ENCODE peak calls at places on chromosomes 2 and 18, in five cellular contexts. X is GM12864, R is lung, K is psoas muscle, S is kidney epithelial cell. O is an unnamed sample.

GRCh38 chr2:62570861-62571698 is 65.1 kb upstream of the TMEM17 start:
- DNase-seq in X (no peak), R (no peak), K (no peak), S (no peak), O (no peak)

GRCh38 chr2:149004836-149005235 is 33.7 kb upstream of the LYPD6B start:
- DNase-seq in X (no peak), R (no peak), K (no peak), S (peak), O (no peak)

GRCh38 chr2:83006991-83007390 is 1452.1 kb downstream of the SUCLG1 start:
- DNase-seq in X (no peak), R (no peak), K (no peak), S (no peak), O (no peak)

GRCh38 chr2:47039913-47040562 is 115.1 kb downstream of the STPG4 start:
- DNase-seq in X (no peak), R (no peak), K (no peak), S (no peak), O (no peak)

GRCh38 chr18:63207825-63208224 is 111.7 kb downstream of the BCL2 start:
- DNase-seq in X (no peak), R (no peak), K (no peak), S (no peak), O (no peak)

GRCh38 chr2:32697156-32697555 is 69.3 kb downstream of the TTC27 start:
- DNase-seq in X (no peak), R (no peak), K (no peak), S (no peak), O (no peak)

GRCh38 chr2:85729825-85730510 is 23.8 kb upstream of the ATOH8 start:
- DNase-seq in X (no peak), R (no peak), K (peak), S (no peak), O (no peak)

GRCh38 chr2:233674995-233675394 is 3.3 kb downstream of the UGT1A9 start:
- DNase-seq in X (no peak), R (no peak), K (no peak), S (no peak), O (no peak)

GRCh38 chr2:10164611-10165010 is 42.1 kb downstream of the RRM2 start:
- DNase-seq in X (no peak), R (no peak), K (no peak), S (no peak), O (no peak)

GRCh38 chr18:22465859-22466602 is 48.3 kb upstream of the CTAGE1 start:
- DNase-seq in X (no peak), R (peak), K (no peak), S (peak), O (peak)

GRCh38 chr2:162677476-162677875 is 161.1 kb downstream of the KCNH7 start:
- DNase-seq in X (no peak), R (no peak), K (no peak), S (no peak), O (peak)

GRCh38 chr18:25675123-25675850 is 323.3 kb upstream of the ZNF521 start:
- DNase-seq in X (no peak), R (no peak), K (no peak), S (no peak), O (no peak)

GRCh38 chr2:121791801-121792221 is 36.4 kb downstream of the TSN start:
- DNase-seq in X (no peak), R (no peak), K (no peak), S (no peak), O (no peak)

GRCh38 chr18:42330296-42330695 is 375.3 kb downstream of the PIK3C3 start:
- DNase-seq in X (no peak), R (no peak), K (no peak), S (no peak), O (no peak)

GRCh38 chr2:233990261-233990798 is 60.2 kb upstream of the SPP2 start:
- DNase-seq in X (no peak), R (no peak), K (no peak), S (no peak), O (no peak)

GRCh38 chr2:138752231-138752956 is 27.8 kb downstream of the NXPH2 start:
- DNase-seq in X (no peak), R (no peak), K (no peak), S (no peak), O (no peak)

GRCh38 chr2:234970467-234970866 is 18.6 kb downstream of the SH3BP4 start:
- DNase-seq in X (no peak), R (no peak), K (no peak), S (no peak), O (peak)

GRCh38 chr2:154013514-154013913 is 141.8 kb downstream of the GALNT13 start:
- DNase-seq in X (no peak), R (no peak), K (no peak), S (no peak), O (no peak)

GRCh38 chr2:120545521-120546076 is 190.1 kb upstream of the GLI2 start:
- DNase-seq in X (no peak), R (no peak), K (no peak), S (no peak), O (no peak)

GRCh38 chr2:70124983-70125480 is 37.8 kb downstream of the PCBP1 start:
- DNase-seq in X (no peak), R (peak), K (peak), S (no peak), O (no peak)

GRCh38 chr18:7221424-7222155 is 9.3 kb upstream of the LRRC30 start:
- DNase-seq in X (peak), R (peak), K (peak), S (peak), O (peak)

GRCh38 chr18:52310651-52311050 is 29.3 kb upstream of the DCC start:
- DNase-seq in X (no peak), R (no peak), K (no peak), S (no peak), O (no peak)

GRCh38 chr2:101311390-101312019 is 3.0 kb upstream of the RNF149 start:
- DNase-seq in X (no peak), R (no peak), K (no peak), S (no peak), O (no peak)

GRCh38 chr18:46310675-46311345 is 206.6 kb downstream of the HAUS1 start:
- DNase-seq in X (no peak), R (no peak), K (no peak), S (no peak), O (no peak)

GRCh38 chr2:1854747-1855146 is 110.4 kb upstream of the PXDN start:
- DNase-seq in X (no peak), R (no peak), K (no peak), S (no peak), O (no peak)

GRCh38 chr2:69253033-69253535 is 133.9 kb downstream of the GFPT1 start:
- DNase-seq in X (no peak), R (no peak), K (no peak), S (no peak), O (peak)

GRCh38 chr2:136136921-136137320 is 19.0 kb upstream of the CXCR4 start:
- DNase-seq in X (no peak), R (no peak), K (no peak), S (no peak), O (no peak)

GRCh38 chr2:46171441-46171953 is 125.7 kb upstream of the EPAS1 start:
- DNase-seq in X (no peak), R (no peak), K (no peak), S (no peak), O (no peak)

GRCh38 chr2:212733273-212733672 is 194.7 kb upstream of the ERBB4 start:
- DNase-seq in X (no peak), R (no peak), K (no peak), S (no peak), O (no peak)

GRCh38 chr2:171244970-171245782 is 84.5 kb upstream of the TLK1 start:
- DNase-seq in X (no peak), R (no peak), K (no peak), S (no peak), O (no peak)

GRCh38 chr2:234846589-234847363 is 105.0 kb upstream of the SH3BP4 start:
- DNase-seq in X (no peak), R (no peak), K (no peak), S (no peak), O (no peak)

GRCh38 chr2:201699384-201699783 is 940 bp upstream of the MPP4 start:
- DNase-seq in X (no peak), R (no peak), K (no peak), S (no peak), O (no peak)

DNA sequence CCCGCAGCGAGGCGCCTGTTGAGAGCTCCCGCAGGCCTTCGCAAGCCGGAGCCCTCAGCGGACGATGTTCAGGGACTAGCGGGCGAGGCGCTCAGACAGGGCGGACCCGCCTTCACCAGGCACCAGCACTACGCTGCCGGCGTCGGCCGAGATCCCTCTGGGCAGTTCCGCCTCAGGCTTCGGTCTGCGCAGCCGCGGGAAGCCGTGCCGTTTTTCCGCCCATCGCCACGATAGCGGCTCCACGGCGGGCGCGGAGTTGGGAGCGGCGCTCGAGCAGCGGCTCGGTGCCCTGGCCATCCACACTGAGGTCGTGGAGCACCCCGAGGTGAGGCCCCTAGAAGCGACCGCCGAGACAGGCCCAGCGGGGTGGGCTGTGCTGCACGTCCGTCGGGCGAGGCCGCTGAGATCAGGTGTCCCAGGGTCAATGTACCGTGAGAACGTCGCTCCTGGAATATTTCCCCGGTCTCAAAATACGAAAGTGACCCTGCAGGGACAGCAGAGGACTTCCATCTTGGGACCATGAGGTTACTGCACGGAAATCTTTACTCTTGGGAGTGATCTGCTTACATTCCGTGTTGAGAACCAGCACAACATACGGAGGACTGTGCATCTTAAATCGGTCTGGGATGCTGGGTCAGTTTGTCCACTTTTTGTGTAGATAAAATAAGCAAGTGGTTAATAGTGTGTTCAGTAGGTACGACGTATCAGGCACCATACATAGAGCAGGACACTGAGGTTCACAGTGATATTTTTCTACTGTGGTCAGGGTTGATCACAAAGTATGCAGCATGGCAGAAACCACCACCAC is 13.3 kb upstream of the MTIF2 start:
- DNase-seq in X (peak), R (peak), K (peak), S (peak), O (peak)
- TF ChIP-seq CTCF in X (no peak), R (no peak), K (no peak), S (no peak), O (no peak)

DNA sequence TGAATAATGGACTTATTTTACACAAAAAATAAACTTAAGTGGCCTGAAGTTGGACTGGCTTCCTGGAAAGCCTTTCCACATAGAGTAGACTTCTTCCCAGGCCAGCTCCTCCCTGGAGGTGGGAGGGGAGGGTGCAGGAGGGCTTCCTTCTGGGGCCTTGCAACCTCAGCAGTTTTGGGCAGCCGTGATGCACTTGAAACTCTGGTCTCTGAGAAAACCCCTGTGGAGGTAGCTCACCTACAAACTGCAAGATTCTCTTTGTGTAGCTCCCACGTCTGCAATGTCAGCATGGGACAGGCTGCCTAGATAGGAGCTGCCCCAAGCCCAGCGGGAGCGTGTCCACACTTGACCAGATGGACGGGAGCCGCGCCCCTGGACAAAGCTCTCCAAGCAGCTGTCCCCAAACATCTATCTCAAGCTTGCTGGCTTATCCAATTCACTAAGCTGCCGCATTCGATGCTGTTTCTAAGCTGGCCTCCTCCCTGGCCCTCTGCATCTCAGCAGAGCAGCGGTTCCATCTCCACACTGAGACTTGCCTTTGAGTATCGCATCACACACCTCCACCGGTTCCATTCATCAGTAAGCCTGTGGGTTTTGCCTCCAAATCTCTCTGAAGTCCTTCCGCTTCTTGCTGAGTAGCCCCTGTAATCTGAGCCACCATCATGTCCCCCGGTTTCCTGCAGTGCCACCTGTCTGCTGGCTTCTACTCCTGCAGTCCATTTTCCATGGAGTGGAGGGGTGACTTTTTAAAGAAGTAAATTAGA is 1.6 kb upstream of the LPIN1 start:
- DNase-seq in X (no peak), R (peak), K (peak), S (no peak), O (no peak)
- H3K4me3 ChIP-seq in X (no peak), R (no peak), K (peak), S (no peak), O (no peak)

GRCh38 chr2:218896501-218897393 is 16.1 kb downstream of the WNT10A start:
- DNase-seq in X (peak), R (no peak), K (no peak), S (peak), O (no peak)
- TF ChIP-seq CTCF in X (peak), R (no peak), K (no peak), S (peak), O (no peak)

GRCh38 chr2:130724455-130724854 is 4.4 kb upstream of the GPR148 start:
- DNase-seq in X (no peak), R (no peak), K (no peak), S (no peak), O (no peak)

GRCh38 chr2:130728007-130728454 is 839 bp upstream of the GPR148 start:
- DNase-seq in X (no peak), R (no peak), K (no peak), S (no peak), O (no peak)

GRCh38 chr2:130727286-130727924 is 1.5 kb upstream of the GPR148 start:
- DNase-seq in X (peak), R (peak), K (peak), S (peak), O (peak)

GRCh38 chr2:130728549-130729310 is at the start of gene GPR148:
- DNase-seq in X (no peak), R (no peak), K (no peak), S (no peak), O (no peak)

GRCh38 chr2:130726614-130727180 is 2.2 kb upstream of the GPR148 start:
- DNase-seq in X (no peak), R (no peak), K (no peak), S (no peak), O (no peak)
- H3K4me3 ChIP-seq in X (peak), R (no peak), K (peak), S (peak), O (peak)

O was measured in retinal pigment epithelial cell.